ENCODE peak calls at places on chromosomes 2 and 18, in six cellular contexts. E, P, L, U, Z and S are unnamed samples.

GRCh38 chr18:7779226-7779625 is 212.1 kb downstream of the PTPRM start:
- DNase-seq in E (no peak), P (no peak), L (no peak), U (no peak), Z (no peak), S (no peak)

GRCh38 chr2:73981081-73981968 is 3.4 kb upstream of the TET3 start:
- DNase-seq in E (no peak), P (no peak), L (peak), U (peak), Z (peak), S (peak)

GRCh38 chr2:96087130-96087529 is 29.2 kb downstream of the ADRA2B start:
- DNase-seq in E (no peak), P (no peak), L (no peak), U (no peak), Z (no peak), S (no peak)

GRCh38 chr2:142307716-142308115 is 176.9 kb upstream of the LRP1B start:
- DNase-seq in E (no peak), P (no peak), L (no peak), U (no peak), Z (no peak), S (no peak)

GRCh38 chr2:20565623-20566236 is 85.2 kb downstream of the HS1BP3 start:
- DNase-seq in E (no peak), P (no peak), L (no peak), U (no peak), Z (no peak), S (no peak)

GRCh38 chr2:74730530-74730929 is 76.5 kb downstream of the SEMA4F start:
- DNase-seq in E (no peak), P (no peak), L (no peak), U (no peak), Z (no peak), S (no peak)

GRCh38 chr2:228135300-228135699 is 46.2 kb downstream of the SPHKAP start:
- DNase-seq in E (no peak), P (no peak), L (no peak), U (no peak), Z (no peak), S (no peak)

GRCh38 chr2:17620280-17620679 is 79.8 kb downstream of the VSNL1 start:
- DNase-seq in E (peak), P (peak), L (no peak), U (peak), Z (peak), S (no peak)

GRCh38 chr18:36629836-36630235 is 199.0 kb downstream of the TPGS2 start:
- DNase-seq in E (no peak), P (no peak), L (no peak), U (no peak), Z (no peak), S (no peak)

GRCh38 chr18:8744656-8745055 is 39.3 kb downstream of the MTCL1 start:
- DNase-seq in E (no peak), P (no peak), L (no peak), U (no peak), Z (no peak), S (no peak)

GRCh38 chr2:57160976-57161375 is 885.6 kb upstream of the VRK2 start:
- DNase-seq in E (no peak), P (peak), L (no peak), U (no peak), Z (peak), S (peak)

GRCh38 chr2:12081481-12082210 is 335.2 kb downstream of the LPIN1 start:
- DNase-seq in E (no peak), P (no peak), L (no peak), U (no peak), Z (no peak), S (no peak)

GRCh38 chr2:1829831-1830230 is 85.5 kb upstream of the PXDN start:
- DNase-seq in E (no peak), P (no peak), L (peak), U (no peak), Z (no peak), S (no peak)

GRCh38 chr2:240993446-240994160 is 4.8 kb upstream of the SNED1 start:
- DNase-seq in E (no peak), P (no peak), L (no peak), U (peak), Z (no peak), S (no peak)

GRCh38 chr2:164974221-164974620 is 18.9 kb upstream of the SLC38A11 start:
- DNase-seq in E (no peak), P (no peak), L (no peak), U (no peak), Z (no peak), S (no peak)

GRCh38 chr2:164981217-164981990 is 26.1 kb upstream of the SLC38A11 start:
- DNase-seq in E (peak), P (peak), L (no peak), U (no peak), Z (peak), S (peak)

GRCh38 chr2:164976301-164976700 is 21.0 kb upstream of the SLC38A11 start:
- DNase-seq in E (peak), P (no peak), L (no peak), U (no peak), Z (no peak), S (no peak)

GRCh38 chr2:164975885-164976284 is 20.6 kb upstream of the SLC38A11 start:
- DNase-seq in E (no peak), P (no peak), L (no peak), U (no peak), Z (no peak), S (no peak)

GRCh38 chr2:164979113-164979512 is 23.8 kb upstream of the SLC38A11 start:
- DNase-seq in E (no peak), P (no peak), L (no peak), U (no peak), Z (no peak), S (no peak)
- H3K4me3 ChIP-seq in E (no peak), P (no peak), L (no peak), U (no peak), Z (no peak), S (no peak)

DNA sequence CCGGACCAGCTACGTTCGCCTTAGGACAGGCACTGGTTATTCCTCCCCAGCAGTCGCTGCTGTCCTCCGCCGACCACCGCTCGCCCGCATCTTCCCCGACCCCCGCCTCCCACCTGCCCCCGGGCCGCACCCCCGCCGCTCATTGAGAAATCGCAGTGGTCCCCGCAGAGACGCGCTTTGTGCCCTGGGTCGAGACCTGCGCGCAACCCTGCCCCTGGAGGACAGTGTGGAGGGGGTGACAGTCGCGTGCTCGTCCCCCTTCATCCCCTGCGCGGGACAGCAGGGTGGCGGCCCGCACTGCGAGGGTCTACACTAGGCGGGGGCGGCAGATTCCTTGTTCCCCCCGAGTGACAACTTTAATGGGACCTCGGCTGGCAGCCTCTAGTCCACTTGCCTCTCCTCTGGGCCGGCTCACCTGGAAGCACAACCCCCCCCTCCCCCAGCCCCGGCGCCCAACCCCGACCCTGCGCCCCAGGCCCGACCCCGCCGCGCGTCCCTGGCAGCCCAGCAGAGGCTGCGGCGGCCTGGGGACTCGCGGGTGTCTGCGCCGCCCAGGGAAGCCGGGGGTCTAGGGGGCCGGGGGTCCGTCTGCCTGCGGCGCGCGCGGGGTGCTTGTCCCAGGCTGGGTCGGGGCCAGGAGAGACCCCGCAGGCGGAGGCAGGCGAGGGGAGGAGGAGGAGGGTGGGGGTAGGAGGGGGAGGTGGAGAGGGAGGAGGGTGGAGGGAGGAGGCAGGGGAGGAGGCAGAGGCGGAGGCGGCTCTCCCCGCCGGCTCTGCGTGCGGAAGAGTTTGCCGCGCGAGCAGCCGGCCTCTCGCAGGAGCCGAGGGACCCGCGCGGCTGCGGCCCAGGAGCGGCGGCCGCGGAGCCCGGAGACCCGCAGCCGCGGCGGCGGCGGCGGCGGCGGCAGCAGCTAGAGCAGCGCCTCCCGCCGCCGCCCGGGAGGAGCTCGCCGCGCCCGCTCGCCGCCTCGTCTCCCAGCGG is at the start of gene NPAS2:
- DNase-seq in E (peak), P (peak), L (peak), U (peak), Z (peak), S (peak)
- TF ChIP-seq CTCF in E (no peak), P (no peak), L (no peak), U (no peak), Z (no peak), S (no peak)

GRCh38 chr18:39751926-39752325 is 2186.3 kb upstream of the CELF4 start:
- DNase-seq in E (no peak), P (no peak), L (no peak), U (no peak), Z (no peak), S (no peak)

GRCh38 chr18:39751161-39751560 is 2185.6 kb upstream of the CELF4 start:
- DNase-seq in E (no peak), P (peak), L (no peak), U (no peak), Z (no peak), S (no peak)

GRCh38 chr18:39748727-39749126 is 2183.1 kb upstream of the CELF4 start:
- DNase-seq in E (no peak), P (no peak), L (no peak), U (no peak), Z (no peak), S (no peak)

GRCh38 chr18:39746201-39746600 is 2180.6 kb upstream of the CELF4 start:
- DNase-seq in E (no peak), P (no peak), L (no peak), U (no peak), Z (no peak), S (no peak)

DNA sequence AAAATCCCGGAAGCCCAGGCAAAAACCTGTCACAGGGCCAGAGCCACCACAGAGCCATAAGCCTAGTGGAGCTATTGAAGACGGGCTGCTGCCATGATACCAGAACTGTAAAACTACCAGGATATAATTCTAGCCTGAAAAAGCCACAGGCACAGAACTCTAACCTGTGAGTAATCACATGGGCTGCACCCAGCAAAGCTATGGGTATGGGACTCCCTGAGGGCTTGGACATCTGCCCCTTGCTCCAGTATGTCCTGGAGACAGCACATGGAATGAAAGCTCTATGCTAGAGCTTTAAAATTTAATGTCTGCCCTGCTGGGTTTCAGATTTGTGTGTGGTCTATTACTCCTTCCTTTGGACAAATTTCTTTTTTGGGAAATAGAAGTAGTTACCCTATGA is 2183.6 kb upstream of the CELF4 start:
- DNase-seq in E (no peak), P (no peak), L (no peak), U (no peak), Z (no peak), S (no peak)
- H3K4me3 ChIP-seq in E (no peak), P (no peak), L (no peak), U (no peak), Z (no peak), S (no peak)

GRCh38 chr2:151614606-151615306 is 119.5 kb downstream of the NEB start:
- DNase-seq in E (no peak), P (no peak), L (no peak), U (no peak), Z (no peak), S (no peak)

GRCh38 chr2:151614159-151614558 is 120.1 kb downstream of the NEB start:
- DNase-seq in E (no peak), P (no peak), L (no peak), U (no peak), Z (peak), S (no peak)

GRCh38 chr2:151616760-151617339 is 117.4 kb downstream of the NEB start:
- DNase-seq in E (no peak), P (no peak), L (no peak), U (no peak), Z (no peak), S (no peak)

GRCh38 chr2:151619337-151619989 is 114.8 kb downstream of the NEB start:
- DNase-seq in E (no peak), P (no peak), L (peak), U (no peak), Z (no peak), S (peak)
- TF ChIP-seq CTCF in E (no peak), P (no peak), L (no peak), U (no peak), Z (no peak), S (peak)

DNA sequence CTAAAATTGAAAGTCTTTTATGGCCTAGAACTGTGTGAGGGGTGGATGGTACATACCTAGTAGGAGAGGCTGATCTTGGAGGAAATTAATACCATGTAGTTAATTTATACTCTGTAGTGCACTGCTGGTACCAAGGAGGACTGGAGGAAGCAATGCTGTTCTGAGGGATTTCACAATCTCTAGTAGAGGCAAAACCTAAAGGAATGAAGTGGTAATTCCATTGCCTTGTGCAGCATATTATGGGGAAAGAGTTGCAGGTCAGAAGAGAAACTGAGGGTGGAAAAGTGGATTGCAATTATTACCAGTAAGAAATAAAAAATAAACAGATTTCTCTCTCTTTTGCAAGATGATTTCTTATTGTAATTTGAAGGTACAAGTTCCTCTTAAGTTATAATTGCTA is 2.2 kb downstream of the ABI2 start:
- DNase-seq in E (peak), P (peak), L (peak), U (no peak), Z (peak), S (peak)
- H3K4me3 ChIP-seq in E (no peak), P (no peak), L (peak), U (no peak), Z (peak), S (peak)

DNA sequence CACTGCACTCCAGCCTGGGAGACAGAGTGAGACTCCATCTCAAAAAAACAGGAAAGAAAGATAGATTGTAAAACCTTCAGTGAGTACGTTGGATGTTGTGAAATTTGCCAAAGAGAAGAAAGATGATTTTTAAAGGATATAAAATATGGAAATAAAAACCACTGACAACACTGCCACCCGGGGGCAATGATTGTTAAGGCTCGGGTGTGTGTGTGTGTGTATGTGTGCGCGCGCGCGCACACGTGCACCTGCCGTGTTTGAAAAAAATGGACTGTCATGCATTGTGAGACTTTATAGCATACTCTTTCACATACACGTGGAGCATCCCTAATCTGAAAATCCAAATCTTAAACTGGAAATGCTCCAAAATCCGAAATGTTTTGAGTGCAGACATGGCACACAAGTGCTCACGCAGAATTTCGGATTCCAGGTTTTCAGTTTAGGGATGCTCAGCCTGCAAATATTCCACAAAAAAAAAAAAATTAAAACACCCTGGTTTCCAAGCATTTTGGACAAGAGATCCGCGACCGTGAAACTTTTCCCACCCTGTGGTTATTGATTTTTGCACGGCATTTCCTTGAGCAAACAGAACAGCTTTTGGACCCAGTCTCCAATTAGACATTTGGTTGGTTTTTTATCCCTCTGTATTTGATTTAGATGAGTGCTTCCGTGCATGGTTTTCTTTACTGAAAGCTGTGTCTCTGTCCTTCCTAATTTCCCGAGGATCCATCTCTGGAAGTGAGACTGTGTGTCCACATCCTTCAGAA is 269.2 kb downstream of the AGAP1 start:
- DNase-seq in E (no peak), P (no peak), L (no peak), U (peak), Z (no peak), S (no peak)
- TF ChIP-seq CTCF in E (no peak), P (peak), L (no peak), U (no peak), Z (no peak), S (no peak)

DNA sequence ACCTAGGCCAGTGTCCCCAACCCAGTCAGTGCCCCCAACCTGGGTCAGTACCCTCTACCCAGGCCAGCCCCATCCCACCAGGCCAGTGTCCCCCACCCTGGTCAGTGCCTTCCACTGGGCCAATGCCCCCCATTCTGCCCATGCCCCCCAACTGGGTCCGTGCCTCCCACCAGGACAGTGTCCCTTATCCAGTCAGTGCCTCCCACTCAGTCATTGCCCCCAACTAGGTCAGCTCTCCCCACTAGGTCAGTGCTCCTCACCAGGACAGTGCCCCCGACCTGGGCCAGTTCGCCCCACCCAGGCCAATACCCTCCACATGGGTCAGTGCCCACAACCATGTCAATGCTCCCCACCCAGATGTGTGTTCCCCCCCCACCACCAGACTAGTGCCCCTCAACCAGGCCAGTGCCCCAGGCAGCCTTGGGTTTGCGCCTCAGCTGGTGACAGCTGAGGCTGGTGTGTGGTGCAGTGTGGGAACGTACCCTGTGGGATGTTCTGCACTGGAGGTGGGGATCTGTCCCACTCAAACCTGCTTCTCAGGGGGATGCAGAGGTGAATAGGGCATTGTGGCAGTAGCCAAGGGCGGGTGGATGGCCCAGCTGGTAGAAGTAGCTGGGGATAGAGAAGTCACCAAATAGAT is 168.7 kb downstream of the SH3RF3 start:
- DNase-seq in E (no peak), P (no peak), L (no peak), U (no peak), Z (no peak), S (no peak)
- H3K4me3 ChIP-seq in E (no peak), P (no peak), L (no peak), U (no peak), Z (no peak), S (no peak)

GRCh38 chr18:44601447-44601846 is 79.2 kb upstream of the SETBP1 start:
- DNase-seq in E (peak), P (peak), L (no peak), U (no peak), Z (peak), S (peak)

GRCh38 chr18:44597797-44598196 is 82.9 kb upstream of the SETBP1 start:
- DNase-seq in E (no peak), P (no peak), L (no peak), U (no peak), Z (no peak), S (no peak)

GRCh38 chr18:44594779-44595467 is 85.8 kb upstream of the SETBP1 start:
- DNase-seq in E (peak), P (peak), L (no peak), U (no peak), Z (peak), S (peak)

GRCh38 chr18:44599409-44599808 is 81.3 kb upstream of the SETBP1 start:
- DNase-seq in E (peak), P (peak), L (no peak), U (no peak), Z (no peak), S (no peak)

DNA sequence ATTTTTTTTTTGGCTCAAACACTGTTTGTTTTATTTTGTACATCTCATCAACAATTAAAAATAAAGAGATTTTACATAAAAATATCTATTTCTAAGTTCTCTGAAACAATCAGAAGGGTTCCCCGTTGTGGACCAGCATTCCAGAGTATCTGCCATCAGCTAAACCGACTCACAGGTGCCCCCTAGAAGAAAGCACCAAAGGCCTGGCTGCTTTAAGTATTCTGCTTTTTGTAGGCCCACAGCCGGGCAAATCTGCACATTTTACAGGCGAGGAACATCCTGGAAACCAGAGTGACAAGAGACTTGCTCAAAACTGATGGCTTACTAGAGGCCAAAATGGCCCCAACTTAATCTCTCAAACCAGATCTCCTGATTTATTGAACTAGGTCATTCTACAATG is 82.2 kb upstream of the SETBP1 start:
- DNase-seq in E (no peak), P (no peak), L (no peak), U (no peak), Z (no peak), S (no peak)
- TF ChIP-seq CTCF in E (no peak), P (no peak), L (no peak), U (no peak), Z (no peak), S (no peak)

GRCh38 chr2:84785950-84786349 is 94.9 kb downstream of the TRABD2A start:
- DNase-seq in E (no peak), P (no peak), L (no peak), U (no peak), Z (no peak), S (no peak)
- H3K4me3 ChIP-seq in E (no peak), P (no peak), L (no peak), U (no peak), Z (no peak), S (no peak)

DNA sequence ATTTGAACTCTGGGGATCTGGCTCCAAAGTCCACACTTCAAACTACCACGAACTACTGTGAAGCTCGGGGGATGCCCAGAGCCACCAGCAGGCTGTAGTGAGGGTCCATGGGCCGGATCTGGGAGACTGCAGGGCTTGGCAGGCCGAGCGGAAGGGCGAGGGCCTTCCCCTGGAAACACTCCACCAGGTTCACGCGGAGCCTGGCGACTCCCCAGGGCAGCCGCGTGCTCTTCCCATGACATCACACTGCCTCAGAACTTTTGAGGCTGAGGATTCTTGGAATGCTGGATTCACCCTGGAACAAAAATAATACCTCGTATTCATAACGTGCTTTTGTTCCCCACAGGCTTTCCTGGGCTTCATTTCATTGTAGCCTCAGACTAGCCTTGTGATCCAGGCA is 201.0 kb downstream of the SMAD7 start:
- DNase-seq in E (peak), P (peak), L (no peak), U (peak), Z (peak), S (peak)
- TF ChIP-seq CTCF in E (peak), P (no peak), L (no peak), U (no peak), Z (no peak), S (peak)